ENCODE peak calls at places on chromosomes 13 and 19, in nine cellular contexts. W is mammary epithelial cell, H is fibroblast of lung, U is PC-3, J is astrocyte, L is OCI-LY7, D is IMR-90, T is H1, S is SK-N-SH. B is an unnamed sample.

GRCh38 chr13:114146173-114146572 is 13.8 kb upstream of the RASA3 start:
- DNase-seq in U (no peak), H (no peak), T (no peak), L (no peak), S (no peak), J (no peak), W (no peak), D (no peak), B (no peak)

GRCh38 chr19:29564574-29565005 is 38.8 kb downstream of the VSTM2B start:
- DNase-seq in D (no peak), T (no peak), H (no peak), L (no peak), W (peak; percentile 11), S (no peak), U (no peak), J (no peak), B (no peak)

GRCh38 chr13:80342541-80343371 is 1.8 kb upstream of the SPRY2 start:
- DNase-seq in H (peak; percentile 77), L (peak; percentile 14), D (peak; percentile 66), T (peak; percentile 96), J (peak; percentile 48), S (peak; percentile 84), W (peak; percentile 75), U (peak; percentile 82), B (peak; percentile 83)

GRCh38 chr19:38502410-38503143 is 69.1 kb downstream of the RYR1 start:
- DNase-seq in H (no peak), D (no peak), L (no peak), W (no peak), J (no peak), U (no peak), S (no peak), T (no peak), B (no peak)

GRCh38 chr13:44686478-44687071 is 110.4 kb upstream of the TSC22D1 start:
- DNase-seq in L (no peak), W (no peak), H (no peak), S (no peak), D (no peak), T (no peak), J (no peak), U (no peak), B (no peak)

GRCh38 chr19:38877781-38878574 is at the start of gene RINL:
- DNase-seq in W (no peak), D (no peak), J (no peak), S (peak; percentile 49), T (no peak), H (no peak), L (peak; percentile 87), U (no peak), B (peak; percentile 26)

GRCh38 chr19:33813391-33814101 is 16.9 kb downstream of the KCTD15 start:
- DNase-seq in S (peak; percentile 72), H (no peak), D (no peak), T (no peak), U (no peak), W (no peak), J (no peak), L (no peak), B (no peak)

GRCh38 chr13:34349091-34349722 is 531.3 kb downstream of the RFC3 start:
- DNase-seq in D (peak; percentile 89), T (no peak), S (no peak), U (peak; percentile 92), H (peak; percentile 95), L (no peak), J (peak; percentile 100), W (peak; percentile 85), B (peak; percentile 81)

GRCh38 chr13:106382569-106382968 is 152.9 kb downstream of the EFNB2 start:
- DNase-seq in U (no peak), H (no peak), T (no peak), D (no peak), J (no peak), W (no peak), S (no peak), L (no peak), B (no peak)

GRCh38 chr13:22055259-22055658 is 384.4 kb downstream of the FGF9 start:
- DNase-seq in J (no peak), H (no peak), L (no peak), D (no peak), T (no peak), S (no peak), U (no peak), W (no peak), B (no peak)

GRCh38 chr19:18790566-18791314 is at the start of gene COMP:
- DNase-seq in W (no peak), S (no peak), H (no peak), J (no peak), T (peak; percentile 61), U (no peak), D (no peak), L (no peak), B (no peak)

GRCh38 chr13:75489502-75490263 is 7.7 kb upstream of the TBC1D4 start:
- DNase-seq in T (no peak), J (peak; percentile 75), H (peak; percentile 66), U (peak; percentile 62), D (peak; percentile 69), S (no peak), W (peak; percentile 55), L (no peak), B (no peak)

GRCh38 chr19:15378529-15379082 is 981 bp downstream of the AKAP8 start:
- DNase-seq in H (peak; percentile 52), T (no peak), D (peak; percentile 41), W (peak; percentile 52), J (peak; percentile 16), L (peak; percentile 73), U (peak; percentile 43), S (peak; percentile 62), B (peak; percentile 43)

GRCh38 chr13:31775148-31775547 is 35.8 kb downstream of the RXFP2 start:
- DNase-seq in J (peak; percentile 78), W (no peak), H (no peak), L (no peak), S (no peak), T (no peak), U (no peak), D (no peak), B (no peak)

GRCh38 chr13:113418722-113419049 is 34.6 kb downstream of the ADPRHL1 start:
- DNase-seq in J (no peak), T (no peak), U (no peak), H (no peak), D (no peak), S (no peak), L (no peak), W (no peak), B (no peak)

GRCh38 chr13:33730147-33730546 is 87.8 kb upstream of the RFC3 start:
- DNase-seq in H (no peak), T (no peak), J (no peak), W (no peak), S (no peak), L (peak; percentile 49), D (no peak), U (no peak), B (no peak)

GRCh38 chr13:110894086-110894485 is 20.8 kb downstream of the ANKRD10 start:
- DNase-seq in D (no peak), T (no peak), W (no peak), U (no peak), S (no peak), H (no peak), L (no peak), J (no peak), B (no peak)

GRCh38 chr19:3184847-3185481 is 766 bp upstream of the NCLN start:
- DNase-seq in W (no peak), J (no peak), U (no peak), D (no peak), H (no peak), T (no peak), S (peak; percentile 78), L (peak; percentile 81), B (no peak)
- H2AFZ ChIP-seq in W (peak overlapping the region; percentile 95), J (peak overlapping the region; percentile 88), U (peak overlapping the region; percentile 99), D (peak overlapping the region; percentile 94), H (peak overlapping the region; percentile 90), T (peak overlapping the region; percentile 98), S (peak overlapping the region; percentile 99), L (peak overlapping the region; percentile 53), B (peak overlapping the region; percentile 70)

GRCh38 chr19:17246681-17247425 is 1.1 kb upstream of the NR2F6 start:
- DNase-seq in D (peak; percentile 23), L (no peak), U (no peak), J (no peak), H (no peak), S (peak; percentile 88), T (peak; percentile 79), W (peak; percentile 21), B (no peak)
- H2AFZ ChIP-seq in D (peak overlapping the region; percentile 100), L (peak overlapping the region; percentile 84), U (peak overlapping the region; percentile 90), J (peak overlapping the region; percentile 73), H (no peak overlapping the region), S (peak overlapping the region; percentile 83), T (no peak overlapping the region), W (peak overlapping the region; percentile 90), B (peak overlapping the region; percentile 91)

GRCh38 chr19:42090687-42091086 is 14.7 kb downstream of the ZNF574 start:
- DNase-seq in H (no peak), T (no peak), S (no peak), J (no peak), U (no peak), D (no peak), L (no peak), W (no peak), B (no peak)
- H2AFZ ChIP-seq in H (no peak overlapping the region), T (no peak overlapping the region), S (no peak overlapping the region), J (no peak overlapping the region), U (no peak overlapping the region), D (no peak overlapping the region), L (no peak overlapping the region), W (no peak overlapping the region), B (no peak overlapping the region)

GRCh38 chr13:26253262-26253786 is 605 bp upstream of the CDK8 start:
- DNase-seq in S (no peak), L (no peak), D (no peak), J (no peak), U (no peak), W (no peak), H (no peak), T (no peak), B (no peak)

GRCh38 chr13:26253787-26254582 is at the start of gene CDK8:
- DNase-seq in U (peak; percentile 80), S (peak; percentile 89), D (peak; percentile 87), J (peak; percentile 93), T (peak; percentile 91), W (peak; percentile 95), L (peak; percentile 93), H (peak; percentile 93), B (peak; percentile 89)

GRCh38 chr13:26255717-26256277 is 1.9 kb downstream of the CDK8 start:
- DNase-seq in H (peak; percentile 12), T (no peak), J (peak; percentile 2), D (peak; percentile 4), L (peak; percentile 22), S (peak; percentile 39), U (peak; percentile 35), W (no peak), B (peak; percentile 10)

GRCh38 chr13:26257049-26257448 is 3.1 kb downstream of the CDK8 start:
- DNase-seq in U (no peak), J (no peak), S (no peak), T (no peak), H (no peak), L (peak; percentile 5), W (no peak), D (no peak), B (no peak)

DNA sequence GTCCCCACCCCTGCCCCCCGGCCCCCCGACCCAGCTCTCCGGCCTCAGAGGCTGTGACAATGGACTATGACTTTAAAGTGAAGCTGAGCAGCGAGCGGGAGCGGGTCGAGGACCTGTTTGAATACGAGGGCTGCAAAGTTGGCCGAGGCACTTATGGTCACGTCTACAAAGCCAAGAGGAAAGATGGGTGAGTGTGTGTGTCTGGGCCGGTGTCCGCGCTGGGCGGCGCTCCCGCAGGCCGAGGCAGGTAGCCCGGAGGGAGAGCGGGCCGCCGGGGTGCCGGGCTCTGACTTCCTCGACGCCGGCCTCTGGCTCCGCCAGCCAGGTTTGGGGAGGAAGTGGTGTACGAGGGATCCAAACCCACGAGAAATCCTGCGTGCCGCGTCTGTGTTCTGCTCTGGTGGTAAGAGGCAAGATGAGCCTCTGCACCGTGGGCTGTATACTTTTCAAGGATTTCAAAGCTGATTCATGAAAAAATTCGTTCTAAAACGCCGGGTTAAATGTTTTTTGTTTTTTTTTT is 714 bp downstream of the CDK8 start:
- DNase-seq in U (peak; percentile 49), H (peak; percentile 33), L (peak; percentile 62), T (peak; percentile 60), D (peak; percentile 31), W (peak; percentile 71), S (peak; percentile 68), J (peak; percentile 43), B (peak; percentile 29)
- H2AFZ ChIP-seq in U (peak overlapping the region; percentile 100), H (peak overlapping the region; percentile 65), L (peak overlapping the region; percentile 98), T (no peak overlapping the region), D (peak overlapping the region; percentile 99), W (peak overlapping the region; percentile 94), S (peak overlapping the region; percentile 54), J (peak overlapping the region; percentile 67), B (peak overlapping the region; percentile 95)

B was measured in endothelial cell of umbilical vein.